ENCODE peak calls at places on chromosomes 2 and 18, in seven cellular contexts. N, J, D, C, S, O and W are unnamed samples.

GRCh38 chr2:231743376-231744116 is 35.2 kb downstream of the PTMA start:
- DNase-seq in J (no peak), C (no peak), S (no peak), N (no peak), O (no peak), D (no peak), W (no peak)

GRCh38 chr18:54828986-54829385 is 709 bp downstream of the RAB27B start:
- DNase-seq in S (no peak), N (no peak), D (no peak), C (no peak), J (no peak), O (no peak), W (no peak)

GRCh38 chr2:5373200-5373599 is 319.0 kb upstream of the SOX11 start:
- DNase-seq in S (no peak), O (no peak), C (no peak), N (no peak), D (no peak), J (no peak), W (no peak)

GRCh38 chr2:48952071-48952604 is 196.6 kb upstream of the LHCGR start:
- DNase-seq in C (no peak), O (no peak), D (no peak), J (no peak), S (no peak), N (no peak), W (no peak)

GRCh38 chr2:224650815-224651439 is 65.2 kb downstream of the CCDC195 start:
- DNase-seq in J (no peak), O (no peak), S (no peak), N (peak; percentile 63), D (peak; percentile 56), C (no peak), W (no peak)

GRCh38 chr2:241136191-241136590 is 13.1 kb downstream of the PASK start:
- DNase-seq in C (no peak), O (no peak), S (no peak), D (no peak), J (no peak), N (no peak), W (peak; percentile 39)

GRCh38 chr18:46577546-46577945 is 79.5 kb downstream of the LOXHD1 start:
- DNase-seq in J (no peak), O (no peak), C (no peak), D (no peak), N (no peak), S (no peak), W (no peak)

GRCh38 chr2:232292395-232293154 is 86.0 kb upstream of the ALPP start:
- DNase-seq in J (peak; percentile 37), D (peak; percentile 12), O (no peak), S (no peak), C (peak; percentile 38), N (peak; percentile 72), W (peak; percentile 77)

GRCh38 chr2:119659601-119660342 is 19.2 kb upstream of the TMEM177 start:
- DNase-seq in N (peak; percentile 48), J (peak; percentile 28), O (no peak), S (no peak), C (no peak), D (peak; percentile 26), W (no peak)

GRCh38 chr2:168482952-168483831 is 27.1 kb downstream of the CERS6 start:
- DNase-seq in J (no peak), N (no peak), S (no peak), C (no peak), O (no peak), D (no peak), W (no peak)

GRCh38 chr2:23861952-23862351 is 65.0 kb downstream of the ATAD2B start:
- DNase-seq in J (no peak), C (no peak), N (no peak), O (no peak), S (no peak), D (no peak), W (no peak)

GRCh38 chr18:55579888-55580287 is 8.1 kb downstream of the TCF4 start:
- DNase-seq in S (no peak), O (no peak), J (no peak), N (peak; percentile 45), D (no peak), C (no peak), W (no peak)

GRCh38 chr2:219335373-219335786 is 2.8 kb upstream of the RESP18 start:
- DNase-seq in J (no peak), C (no peak), S (no peak), D (no peak), N (no peak), O (peak; percentile 39), W (no peak)